ENCODE peak calls at places on chromosomes 7 and 10, in eight cellular contexts. N is BJ, M is WERI-Rb-1, P is left ventricle myocardium inferior, R is adrenal gland, Z is uterus, K is tibial nerve, V is breast epithelium. Q is an unnamed sample.
A peak's percentile ranks its signal among the peaks of the same experiment; 100 is the strongest.

GRCh38 chr7:28155964-28156363 is 24.6 kb downstream of the JAZF1 start:
- DNase-seq in N (no peak), M (no peak), P (no peak), R (no peak), Z (no peak), K (no peak), V (no peak), Q (no peak)

GRCh38 chr10:21495002-21495685 is 30.3 kb downstream of the SKIDA1 start:
- DNase-seq in N (no peak), M (no peak), P (no peak), R (peak; percentile 29), Z (no peak), K (no peak), V (no peak), Q (peak; percentile 18)

GRCh38 chr7:102008535-102009262 is 191.3 kb downstream of the CUX1 start:
- DNase-seq in N (no peak), M (no peak), P (no peak), R (no peak), Z (no peak), K (no peak), V (no peak), Q (no peak)

GRCh38 chr10:28552775-28553174 is 19.9 kb downstream of the WAC start:
- DNase-seq in N (no peak), M (no peak), P (no peak), R (no peak), Z (no peak), K (no peak), V (no peak), Q (no peak)

GRCh38 chr10:48551796-48552591 is 52.9 kb downstream of the ARHGAP22 start:
- DNase-seq in N (no peak), M (peak; percentile 85), P (peak; percentile 38), R (peak; percentile 30), Z (no peak), K (no peak), V (no peak), Q (no peak)

GRCh38 chr10:46090258-46090812 is 44.3 kb upstream of the MSMB start:
- DNase-seq in N (no peak), M (no peak), P (no peak), R (no peak), Z (no peak), K (no peak), V (no peak), Q (no peak)

GRCh38 chr7:103735377-103735776 is 254.1 kb downstream of the RELN start:
- DNase-seq in N (no peak), M (no peak), P (no peak), R (no peak), Z (no peak), K (no peak), V (no peak), Q (no peak)

GRCh38 chr7:157786375-157787274 is 449.8 kb downstream of the DNAJB6 start:
- DNase-seq in N (no peak), M (no peak), P (no peak), R (no peak), Z (no peak), K (no peak), V (no peak), Q (no peak)

GRCh38 chr7:70405241-70405640 is 726.7 kb upstream of the GALNT17 start:
- DNase-seq in N (no peak), M (no peak), P (no peak), R (no peak), Z (no peak), K (no peak), V (no peak), Q (no peak)

GRCh38 chr10:96703358-96703757 is 17.0 kb downstream of the PIK3AP1 start:
- DNase-seq in N (no peak), M (no peak), P (no peak), R (no peak), Z (no peak), K (no peak), V (no peak), Q (peak; percentile 50)

GRCh38 chr7:41045556-41046123 is 657.2 kb downstream of the INHBA start:
- DNase-seq in N (no peak), M (no peak), P (no peak), R (no peak), Z (no peak), K (no peak), V (peak; percentile 66), Q (no peak)

GRCh38 chr10:35126062-35126529 is 550 bp upstream of the CREM start:
- DNase-seq in N (no peak), M (no peak), P (no peak), R (no peak), Z (no peak), K (no peak), V (no peak), Q (no peak)

GRCh38 chr10:45091968-45092367 is 91.2 kb downstream of the ZNF22 start:
- DNase-seq in N (no peak), M (no peak), P (no peak), R (no peak), Z (no peak), K (no peak), V (no peak), Q (no peak)

GRCh38 chr7:43629857-43630256 is 46.9 kb downstream of the STK17A start:
- DNase-seq in N (no peak), M (no peak), P (no peak), R (no peak), Z (no peak), K (no peak), V (no peak), Q (no peak)

GRCh38 chr10:132063432-132063831 is 2.3 kb upstream of the JAKMIP3 start:
- DNase-seq in N (no peak), M (no peak), P (no peak), R (no peak), Z (no peak), K (no peak), V (no peak), Q (no peak)

GRCh38 chr10:132065491-132066105 is at the start of gene JAKMIP3:
- DNase-seq in N (peak; percentile 80), M (no peak), P (no peak), R (peak; percentile 61), Z (peak; percentile 63), K (no peak), V (peak; percentile 36), Q (no peak)

GRCh38 chr10:132064082-132064755 is 1.5 kb upstream of the JAKMIP3 start:
- DNase-seq in N (no peak), M (no peak), P (no peak), R (no peak), Z (no peak), K (no peak), V (no peak), Q (no peak)

GRCh38 chr10:132066186-132066585 is 440 bp downstream of the JAKMIP3 start:
- DNase-seq in N (no peak), M (no peak), P (no peak), R (no peak), Z (no peak), K (no peak), V (no peak), Q (no peak)

GRCh38 chr10:132064771-132065437 is 842 bp upstream of the JAKMIP3 start:
- DNase-seq in N (no peak), M (no peak), P (no peak), R (no peak), Z (no peak), K (no peak), V (no peak), Q (no peak)
- H3K4me3 ChIP-seq in N (peak overlapping the region; percentile 48), M (no peak overlapping the region), P (peak overlapping the region; percentile 68), R (no peak overlapping the region), Z (peak overlapping the region; percentile 29), K (no peak overlapping the region), V (peak overlapping the region; percentile 74), Q (no peak overlapping the region)

DNA sequence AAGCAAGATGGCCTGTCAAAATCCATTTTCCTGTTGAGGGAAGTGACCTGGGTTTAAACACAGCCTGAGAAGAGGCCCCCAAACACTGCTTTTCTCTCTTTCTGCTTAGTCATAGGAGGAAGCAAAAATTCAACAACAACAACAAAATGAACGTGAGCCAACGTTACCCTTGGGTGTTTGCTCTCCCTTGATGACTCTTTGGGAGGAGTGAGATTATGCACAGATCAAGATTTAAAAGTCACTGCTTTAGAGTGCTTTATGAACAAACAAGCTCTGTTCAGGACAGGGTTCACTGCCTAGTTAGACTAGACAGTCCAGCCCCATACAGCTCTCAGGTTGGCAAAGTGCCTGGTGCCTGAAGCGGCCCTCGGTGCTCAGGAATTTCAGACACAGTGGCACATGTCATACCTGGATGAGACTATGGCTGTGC is 38.9 kb downstream of the DENND11 start:
- DNase-seq in N (no peak), M (no peak), P (no peak), R (no peak), Z (no peak), K (no peak), V (peak; percentile 80), Q (no peak)
- H3K36me3 ChIP-seq in N (peaks cover 11% of the 10 kb centered on the region), M (no peaks in the 10 kb centered on the region), P (peaks cover 68% of the 10 kb centered on the region), R (no peaks in the 10 kb centered on the region), Z (no peaks in the 10 kb centered on the region), K (peaks cover 76% of the 10 kb centered on the region), V (no peaks in the 10 kb centered on the region), Q (peaks cover 13% of the 10 kb centered on the region)

DNA sequence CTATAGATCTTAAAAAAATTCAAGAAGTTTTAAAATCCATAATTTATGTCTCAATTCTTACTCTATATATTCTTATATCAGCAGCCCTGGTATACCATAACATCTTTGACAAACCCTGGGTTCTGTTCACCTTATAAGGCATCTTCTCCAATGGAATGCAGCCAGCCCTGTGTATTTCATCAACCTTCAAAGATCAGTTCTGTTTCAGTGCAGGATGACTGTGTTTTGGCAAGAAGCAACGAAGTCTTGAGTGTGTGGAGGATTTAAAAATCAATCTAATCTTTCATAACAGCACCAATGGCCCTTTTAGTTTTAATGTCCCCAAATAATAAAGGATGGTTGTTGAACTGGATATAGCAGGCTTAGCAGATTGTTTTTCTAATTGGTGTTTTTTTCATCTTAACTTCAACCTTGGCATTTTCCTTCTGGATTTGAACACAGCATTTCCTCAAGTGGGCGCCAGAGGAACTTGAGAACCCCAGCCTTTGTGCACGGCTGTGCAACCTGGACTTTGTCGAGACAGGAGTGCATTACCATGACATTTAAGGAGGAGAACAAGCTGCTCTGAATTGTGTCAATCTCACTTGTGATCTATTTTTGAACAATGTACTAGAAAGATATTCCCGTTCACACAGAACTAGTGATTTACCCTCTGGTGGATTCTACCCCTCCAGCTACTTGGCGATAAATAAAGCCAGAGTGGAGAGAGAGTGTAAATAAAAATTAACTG is 313.3 kb upstream of the AKR1E2 start:
- DNase-seq in N (no peak), M (peak; percentile 27), P (peak; percentile 43), R (no peak), Z (peak; percentile 60), K (no peak), V (no peak), Q (no peak)
- TF ChIP-seq CTCF in N (peak; percentile 65), M (peak; percentile 48), P (peak; percentile 71), R (peak; percentile 4), Z (peak; percentile 49), K (peak; percentile 30), V (no peak), Q (peak; percentile 28)

DNA sequence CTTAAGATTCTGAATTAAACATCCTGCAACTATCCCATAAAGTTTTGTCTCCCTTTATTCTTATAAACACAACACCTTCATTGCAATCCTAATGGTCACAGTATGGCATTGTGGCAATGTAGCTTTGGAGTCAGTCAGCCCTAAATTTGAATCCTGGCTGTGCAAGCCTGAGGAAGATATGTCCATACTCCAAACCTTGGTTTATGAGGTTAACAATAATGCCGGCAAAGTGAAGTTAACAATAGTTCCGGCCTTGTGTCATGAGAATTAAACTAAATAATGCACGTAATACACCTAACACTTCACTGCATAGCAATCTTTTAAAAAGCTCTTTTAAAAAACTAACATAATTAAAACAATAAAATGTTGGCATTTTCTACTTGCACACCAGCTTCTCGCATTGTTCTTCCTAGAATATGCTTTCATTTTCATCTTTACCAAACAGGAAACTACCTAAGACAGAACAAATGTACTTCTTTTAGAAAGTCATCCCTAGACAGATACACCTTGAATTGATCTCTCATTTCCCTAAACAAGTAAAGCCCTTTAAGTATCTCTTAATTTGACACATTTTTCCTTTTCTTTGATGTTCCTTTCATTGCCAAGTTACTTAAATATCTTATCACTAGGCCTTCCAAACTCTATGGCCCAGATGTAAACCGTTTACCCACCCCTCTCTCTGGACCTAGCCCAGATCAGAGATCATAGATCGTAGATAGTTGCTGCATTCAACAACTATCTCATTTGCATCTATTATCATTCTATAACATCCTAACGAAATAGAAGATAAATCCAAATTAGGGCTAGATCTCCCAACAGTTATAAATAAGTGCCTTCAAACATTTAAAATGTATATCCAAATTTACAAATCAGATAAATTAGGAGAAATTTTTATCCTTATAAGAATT is 66.7 kb downstream of the CREB3L2 start:
- DNase-seq in N (no peak), M (no peak), P (no peak), R (no peak), Z (no peak), K (no peak), V (no peak), Q (peak; percentile 45)
- H3K4me3 ChIP-seq in N (no peak overlapping the region), M (no peak overlapping the region), P (peak overlapping the region; percentile 38), R (no peak overlapping the region), Z (no peak overlapping the region), K (no peak overlapping the region), V (no peak overlapping the region), Q (peak overlapping the region; percentile 32)

Q was measured in GM06990.